ENCODE peak calls at places on chromosomes 7 and 10, in four cellular contexts. Q, O, A and I are unnamed samples.

GRCh38 chr10:472241-472910 is 217.1 kb downstream of the DIP2C start:
- DNase-seq in Q (no peak), O (no peak), A (no peak), I (no peak)

GRCh38 chr10:3770611-3771110 is 14.3 kb downstream of the KLF6 start:
- DNase-seq in Q (no peak), O (no peak), A (no peak), I (no peak)

GRCh38 chr7:106317971-106318370 is 33.2 kb upstream of the NAMPT start:
- DNase-seq in Q (no peak), O (no peak), A (no peak), I (no peak)

GRCh38 chr7:24378871-24379608 is 95.0 kb downstream of the NPY start:
- DNase-seq in Q (peak), O (no peak), A (peak), I (no peak)

GRCh38 chr10:91745086-91745831 is 53.0 kb upstream of the TNKS2 start:
- DNase-seq in Q (peak), O (no peak), A (no peak), I (no peak)

GRCh38 chr7:157272351-157273207 is 64.2 kb upstream of the DNAJB6 start:
- DNase-seq in Q (no peak), O (no peak), A (no peak), I (no peak)

GRCh38 chr10:60238408-60239100 is 151.1 kb downstream of the ANK3 start:
- DNase-seq in Q (peak), O (peak), A (no peak), I (peak)

GRCh38 chr7:36039671-36040070 is 113.4 kb upstream of the EEPD1 start:
- DNase-seq in Q (no peak), O (no peak), A (no peak), I (no peak)

GRCh38 chr10:52818019-52818418 is 45.4 kb upstream of the MBL2 start:
- DNase-seq in Q (peak), O (no peak), A (no peak), I (peak)

GRCh38 chr10:110544958-110545537 is 22.4 kb upstream of the SMC3 start:
- DNase-seq in Q (no peak), O (no peak), A (no peak), I (no peak)

GRCh38 chr7:26308551-26308950 is 16.9 kb downstream of the SNX10 start:
- DNase-seq in Q (no peak), O (no peak), A (no peak), I (no peak)

GRCh38 chr10:119602241-119603095 is 5.7 kb upstream of the TIAL1 start:
- DNase-seq in Q (peak), O (no peak), A (no peak), I (peak)

GRCh38 chr7:5824297-5824610 is 42.8 kb upstream of the RNF216 start:
- DNase-seq in Q (no peak), O (no peak), A (no peak), I (no peak)

GRCh38 chr10:117005454-117006055 is 568 bp upstream of the SHTN1 start:
- DNase-seq in Q (no peak), O (no peak), A (no peak), I (peak)

GRCh38 chr7:22255342-22255741 is 101.6 kb downstream of the RAPGEF5 start:
- DNase-seq in Q (no peak), O (no peak), A (no peak), I (no peak)

GRCh38 chr7:6419310-6419773 is 28.4 kb downstream of the DAGLB start:
- DNase-seq in Q (no peak), O (no peak), A (no peak), I (no peak)

GRCh38 chr7:2807846-2808772 is 36.0 kb downstream of the GNA12 start:
- DNase-seq in Q (no peak), O (no peak), A (no peak), I (no peak)

GRCh38 chr10:47047577-47048532 is 136.6 kb downstream of the PTPN20 start:
- DNase-seq in Q (peak), O (peak), A (peak), I (peak)

GRCh38 chr10:102835007-102835482 is 2.2 kb downstream of the CYP17A1 start:
- DNase-seq in Q (peak), O (peak), A (peak), I (peak)

GRCh38 chr7:4653771-4654170 is 28.3 kb upstream of the FOXK1 start:
- DNase-seq in Q (no peak), O (no peak), A (no peak), I (no peak)

GRCh38 chr7:46080595-46081159 is 159.6 kb upstream of the IGFBP3 start:
- DNase-seq in Q (peak), O (no peak), A (no peak), I (no peak)

GRCh38 chr10:131439705-131440104 is 128.2 kb upstream of the TCERG1L start:
- DNase-seq in Q (no peak), O (no peak), A (no peak), I (no peak)

GRCh38 chr10:52623761-52624160 is 148.8 kb downstream of the MBL2 start:
- DNase-seq in Q (no peak), O (no peak), A (no peak), I (no peak)

GRCh38 chr7:23713285-23714235 is 3.5 kb downstream of the STK31 start:
- DNase-seq in Q (peak), O (no peak), A (no peak), I (no peak)

GRCh38 chr7:73971701-73972341 is 56.2 kb upstream of the ELN start:
- DNase-seq in Q (peak), O (no peak), A (peak), I (no peak)

GRCh38 chr7:149414745-149415390 is 46.0 kb downstream of the ZNF777 start:
- DNase-seq in Q (no peak), O (peak), A (no peak), I (no peak)

GRCh38 chr10:63525021-63525420 is 3.8 kb downstream of the REEP3 start:
- DNase-seq in Q (no peak), O (no peak), A (no peak), I (no peak)

GRCh38 chr7:93949468-93949867 is 27.9 kb downstream of the GNG11 start:
- DNase-seq in Q (peak), O (no peak), A (no peak), I (no peak)

DNA sequence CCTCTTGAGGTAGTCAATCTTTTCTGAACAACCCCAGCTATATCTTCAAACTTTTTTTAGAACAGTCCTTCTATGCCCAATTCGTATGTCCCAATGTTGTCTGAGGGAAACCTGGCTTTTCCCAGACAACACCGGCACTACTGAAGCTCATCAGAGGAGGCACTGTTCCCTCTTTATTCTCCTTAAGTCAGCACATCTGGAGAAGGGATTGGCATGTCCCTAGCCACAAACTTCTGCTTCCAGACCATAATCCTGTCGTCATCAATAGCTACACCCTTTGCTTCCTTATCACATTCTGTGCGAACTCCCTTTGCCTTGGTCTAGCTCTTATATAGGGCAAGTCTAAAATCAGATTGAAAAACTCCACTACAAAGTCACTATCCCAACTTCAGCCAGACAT is 22.9 kb downstream of the PON3 start:
- DNase-seq in Q (no peak), O (no peak), A (no peak), I (no peak)
- TF ChIP-seq CTCF in Q (no peak), O (no peak), A (no peak), I (no peak)

GRCh38 chr7:47536705-47537611 is 45.0 kb downstream of the TNS3 start:
- DNase-seq in Q (no peak), O (no peak), A (peak), I (no peak)

GRCh38 chr7:47535033-47535703 is 46.7 kb downstream of the TNS3 start:
- DNase-seq in Q (no peak), O (no peak), A (no peak), I (no peak)

GRCh38 chr7:47531584-47532492 is 50.1 kb downstream of the TNS3 start:
- DNase-seq in Q (no peak), O (no peak), A (no peak), I (no peak)

GRCh38 chr7:47535704-47536628 is 45.9 kb downstream of the TNS3 start:
- DNase-seq in Q (no peak), O (no peak), A (no peak), I (no peak)

DNA sequence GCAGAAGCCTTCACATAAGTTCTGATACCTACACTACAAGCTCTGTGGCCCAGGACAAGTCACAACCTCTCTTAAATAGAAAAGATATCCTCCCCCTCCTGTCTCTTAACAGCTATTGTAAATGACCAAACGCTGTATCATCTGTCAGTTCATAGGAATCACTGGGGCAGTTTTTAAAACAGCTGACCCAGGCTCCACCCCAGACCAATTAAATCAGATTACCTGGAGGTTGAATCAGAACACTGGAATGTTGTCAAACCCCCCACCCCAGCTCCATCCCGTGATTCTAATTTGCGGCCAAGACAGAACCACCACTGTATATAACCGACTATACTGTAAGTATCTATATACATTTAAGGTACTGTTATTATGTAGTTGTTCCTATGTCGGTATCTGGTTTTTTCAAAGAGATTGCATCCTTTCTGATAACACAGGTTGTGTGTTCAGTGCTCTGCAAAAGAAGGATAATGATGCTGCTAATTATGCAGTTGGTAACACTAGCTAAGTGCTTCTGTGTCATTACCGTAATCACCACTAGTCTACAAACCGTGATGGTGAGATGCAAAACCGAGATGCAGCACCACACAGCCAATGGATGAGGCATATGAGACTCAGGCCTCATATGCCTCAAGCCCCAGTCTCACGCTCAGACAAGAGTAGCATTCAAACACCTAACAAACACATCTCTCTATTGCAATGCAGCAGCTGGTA is 47.4 kb downstream of the TNS3 start:
- DNase-seq in Q (no peak), O (no peak), A (no peak), I (no peak)
- TF ChIP-seq CTCF in Q (no peak), O (no peak), A (no peak), I (no peak)

DNA sequence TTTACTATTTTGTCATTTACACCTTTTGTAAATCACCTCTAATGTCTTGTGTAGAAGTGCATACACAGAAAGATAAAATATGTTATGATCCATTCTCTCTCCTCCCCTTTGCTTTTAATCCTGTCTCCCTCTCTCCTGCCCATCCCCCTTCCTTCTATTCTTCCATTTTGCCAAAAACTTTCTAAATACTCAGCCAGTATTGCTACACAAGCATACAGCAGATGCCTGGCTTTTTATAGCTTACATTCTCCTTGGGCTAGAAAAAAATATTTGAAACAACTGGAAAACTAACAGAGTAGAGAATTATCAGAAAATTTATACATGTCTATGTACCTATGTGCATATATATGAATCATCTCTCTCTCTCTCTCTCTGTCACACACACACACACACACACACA is 308.6 kb upstream of the BMPER start:
- DNase-seq in Q (no peak), O (no peak), A (no peak), I (no peak)
- TF ChIP-seq CTCF in Q (no peak), O (no peak), A (no peak), I (no peak)

DNA sequence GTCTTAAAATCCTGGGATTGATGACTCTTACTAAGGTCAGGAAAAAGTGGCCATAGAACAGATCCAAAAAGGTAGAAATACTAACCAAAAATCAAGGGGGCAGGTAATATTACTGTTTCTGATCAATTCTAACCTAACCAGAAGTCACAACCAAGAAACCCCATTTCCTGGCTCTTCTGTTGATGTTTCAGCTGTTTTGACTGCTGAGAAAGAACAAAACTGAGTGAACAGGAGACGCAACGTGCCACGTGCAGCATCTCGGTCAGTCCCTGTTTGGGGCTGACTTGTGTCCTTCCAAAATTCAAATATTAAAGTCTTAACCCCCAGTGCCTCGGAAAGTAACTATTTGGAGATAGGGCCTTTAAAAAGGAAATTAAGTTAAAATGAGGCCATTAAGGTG is 56.8 kb downstream of the JAZF1 start:
- DNase-seq in Q (no peak), O (no peak), A (no peak), I (peak)
- TF ChIP-seq CTCF in Q (no peak), O (no peak), A (no peak), I (no peak)

GRCh38 chr10:97612386-97612785 is 20.9 kb downstream of the MORN4 start:
- DNase-seq in Q (peak), O (no peak), A (no peak), I (peak)
- TF ChIP-seq CTCF in Q (peak), O (no peak), A (peak), I (no peak)

GRCh38 chr7:140126435-140127034 is 50.2 kb downstream of the KDM7A start:
- DNase-seq in Q (no peak), O (no peak), A (no peak), I (no peak)

GRCh38 chr7:140122975-140123374 is 53.8 kb downstream of the KDM7A start:
- DNase-seq in Q (no peak), O (no peak), A (no peak), I (no peak)

GRCh38 chr7:140127360-140128127 is 49.2 kb downstream of the KDM7A start:
- DNase-seq in Q (no peak), O (no peak), A (no peak), I (no peak)
- TF ChIP-seq CTCF in Q (no peak), O (no peak), A (no peak), I (no peak)

GRCh38 chr7:116173051-116174028 is 37.0 kb upstream of the TES start:
- DNase-seq in Q (peak), O (no peak), A (no peak), I (peak)
- TF ChIP-seq CTCF in Q (peak), O (no peak), A (peak), I (peak)

GRCh38 chr7:1124164-1124563 is 35.8 kb downstream of the ZFAND2A start:
- DNase-seq in Q (no peak), O (no peak), A (peak), I (no peak)

GRCh38 chr7:1122832-1123501 is 35.1 kb downstream of the GPER1 start:
- DNase-seq in Q (no peak), O (no peak), A (peak), I (no peak)

GRCh38 chr7:1121886-1122831 is 34.2 kb downstream of the GPER1 start:
- DNase-seq in Q (no peak), O (no peak), A (peak), I (no peak)

GRCh38 chr7:1124816-1125602 is 35.0 kb downstream of the ZFAND2A start:
- DNase-seq in Q (no peak), O (no peak), A (peak), I (no peak)

GRCh38 chr7:1123721-1124120 is 35.8 kb downstream of the GPER1 start:
- DNase-seq in Q (no peak), O (no peak), A (peak), I (no peak)
- TF ChIP-seq CTCF in Q (no peak), O (no peak), A (peak), I (no peak)

GRCh38 chr10:61903184-61903990 is 1.9 kb downstream of the ARID5B start:
- DNase-seq in Q (peak), O (peak), A (peak), I (peak)

GRCh38 chr10:61903991-61904350 is 2.5 kb downstream of the ARID5B start:
- DNase-seq in Q (no peak), O (no peak), A (no peak), I (no peak)

GRCh38 chr10:61901829-61902447 is 439 bp downstream of the ARID5B start:
- DNase-seq in Q (no peak), O (peak), A (no peak), I (no peak)

GRCh38 chr10:61900829-61901783 is at the start of gene ARID5B:
- DNase-seq in Q (peak), O (no peak), A (no peak), I (peak)

DNA sequence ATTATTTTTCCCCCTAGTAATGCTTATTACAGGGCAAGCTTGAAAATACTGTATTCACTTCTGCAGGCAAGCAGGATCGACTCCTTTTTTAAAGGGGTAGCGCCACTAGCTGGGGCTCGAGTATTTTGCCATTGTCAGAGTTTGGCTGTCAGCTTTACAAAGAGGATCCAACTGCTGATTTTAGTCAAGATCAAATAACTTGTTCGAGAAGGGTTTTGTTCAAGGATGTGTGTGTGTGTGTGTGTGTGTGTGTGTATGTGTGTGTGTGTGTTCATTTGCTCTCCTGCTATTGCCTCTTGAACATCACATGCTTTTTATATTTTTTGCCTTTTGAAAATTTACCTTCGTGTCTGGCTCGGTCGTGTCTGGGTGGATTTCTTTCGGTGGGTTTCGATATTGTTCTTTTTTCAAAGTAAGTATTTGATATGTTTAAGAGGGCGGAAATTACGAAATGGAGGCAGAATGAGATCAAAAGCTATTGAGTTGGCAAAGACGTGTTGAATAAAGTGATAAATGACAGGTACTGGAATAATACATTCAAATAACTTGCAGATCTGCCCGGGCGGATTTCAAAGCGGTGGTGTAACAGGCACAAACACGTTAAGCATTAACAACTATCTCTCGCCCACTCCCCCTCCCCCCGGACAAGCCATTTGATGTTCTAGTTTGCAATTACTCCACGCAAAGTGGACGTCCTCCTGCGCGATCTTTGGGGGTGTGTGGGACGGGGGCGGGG is 1.1 kb downstream of the ARID5B start:
- DNase-seq in Q (peak), O (peak), A (peak), I (peak)
- TF ChIP-seq CTCF in Q (no peak), O (no peak), A (no peak), I (no peak)